ENCODE peak calls at places on chromosomes 5 and 9, in five cellular contexts. D is colonic mucosa, J is EL, F is fibroblast of the conjunctiva, M is nucleus accumbens. V is an unnamed sample.

GRCh38 chr5:107376546-107377276 is 294.0 kb downstream of the EFNA5 start:
- DNase-seq in D (no peak), J (peak; percentile 44), F (no peak), M (no peak), V (no peak)

GRCh38 chr9:133114451-133114885 is 6.6 kb downstream of the RALGDS start:
- DNase-seq in D (no peak), J (peak; percentile 79), F (peak; percentile 13), M (peak; percentile 68), V (no peak)

GRCh38 chr9:121609845-121610637 is 41.4 kb upstream of the DAB2IP start:
- DNase-seq in D (no peak), J (peak; percentile 44), F (no peak), M (no peak), V (no peak)

GRCh38 chr9:2271426-2271825 is 256.3 kb downstream of the SMARCA2 start:
- DNase-seq in D (no peak), J (peak; percentile 42), F (no peak), M (no peak), V (no peak)

GRCh38 chr5:100900142-100900795 is 2.8 kb downstream of the ST8SIA4 start:
- DNase-seq in D (peak; percentile 27), J (no peak), F (no peak), M (no peak), V (no peak)

GRCh38 chr5:169873642-169874041 is 106.7 kb downstream of the INSYN2B start:
- DNase-seq in D (no peak), J (no peak), F (peak; percentile 17), M (peak; percentile 22), V (no peak)

GRCh38 chr5:170097934-170098333 is 7.8 kb upstream of the FOXI1 start:
- DNase-seq in D (no peak), J (no peak), F (no peak), M (no peak), V (no peak)

GRCh38 chr9:27817747-27818146 is 244.5 kb upstream of the C9orf72 start:
- DNase-seq in D (no peak), J (no peak), F (no peak), M (no peak), V (no peak)

GRCh38 chr5:124906339-124907097 is 160.1 kb upstream of the ZNF608 start:
- DNase-seq in D (peak; percentile 67), J (peak; percentile 40), F (peak; percentile 77), M (peak; percentile 65), V (peak; percentile 28)

GRCh38 chr5:104172976-104173375 is 610.4 kb upstream of the NUDT12 start:
- DNase-seq in D (no peak), J (no peak), F (no peak), M (no peak), V (no peak)

GRCh38 chr9:89386797-89387196 is 68.5 kb downstream of the SECISBP2 start:
- DNase-seq in D (no peak), J (no peak), F (no peak), M (no peak), V (no peak)

GRCh38 chr9:133122167-133122550 is 1.1 kb upstream of the RALGDS start:
- DNase-seq in D (no peak), J (no peak), F (no peak), M (no peak), V (no peak)

GRCh38 chr5:104265531-104266130 is 703.0 kb upstream of the NUDT12 start:
- DNase-seq in D (no peak), J (no peak), F (no peak), M (no peak), V (no peak)

GRCh38 chr9:129328357-129329103 is 150.5 kb upstream of the IER5L start:
- DNase-seq in D (no peak), J (no peak), F (no peak), M (no peak), V (no peak)

GRCh38 chr9:108882052-108882888 is 20.2 kb downstream of the ACTL7A start:
- DNase-seq in D (no peak), J (no peak), F (no peak), M (no peak), V (no peak)

GRCh38 chr5:607541-608285 is 4.4 kb upstream of the CEP72 start:
- DNase-seq in D (no peak), J (no peak), F (no peak), M (no peak), V (no peak)

GRCh38 chr5:174903333-174903732 is 179.0 kb downstream of the MSX2 start:
- DNase-seq in D (no peak), J (no peak), F (no peak), M (no peak), V (no peak)

GRCh38 chr9:112332272-112332671 is 1.1 kb downstream of the PTBP3 start:
- DNase-seq in D (no peak), J (peak; percentile 9), F (no peak), M (no peak), V (no peak)

GRCh38 chr5:127351418-127351817 is 60.8 kb downstream of the MEGF10 start:
- DNase-seq in D (no peak), J (peak; percentile 80), F (no peak), M (no peak), V (no peak)

GRCh38 chr5:171848911-171849520 is 63.4 kb downstream of the SMIM23 start:
- DNase-seq in D (no peak), J (no peak), F (no peak), M (no peak), V (no peak)

GRCh38 chr5:4078544-4078943 is 482.9 kb downstream of the IRX1 start:
- DNase-seq in D (no peak), J (no peak), F (no peak), M (no peak), V (no peak)

GRCh38 chr9:13186774-13187173 is 92.7 kb downstream of the MPDZ start:
- DNase-seq in D (no peak), J (no peak), F (no peak), M (no peak), V (no peak)

GRCh38 chr5:60842859-60843692 is 993 bp downstream of the ELOVL7 start:
- DNase-seq in D (peak; percentile 43), J (peak; percentile 20), F (no peak), M (peak; percentile 26), V (peak; percentile 1)

GRCh38 chr5:10400834-10401233 is 40.8 kb upstream of the ROPN1L start:
- DNase-seq in D (no peak), J (no peak), F (peak; percentile 42), M (no peak), V (no peak)

GRCh38 chr5:60586307-60586901 is 113.6 kb downstream of the DEPDC1B start:
- DNase-seq in D (no peak), J (peak; percentile 3), F (peak; percentile 17), M (no peak), V (no peak)

V was measured in neural crest cell.